ENCODE peak calls at places on chromosomes 12 and 14, in four cellular contexts. One of them, this sample, is unnamed.

GRCh38 chr12:57127710-57128518 is at the start of gene LRP1:
- DNase-seq in WERI-Rb-1: peak
- DNase-seq in cardiac muscle cell: peak
- DNase-seq in neural crest cell: peak
- DNase-seq in this sample: peak

GRCh38 chr12:117975006-117975405 is 6.2 kb upstream of the KSR2 start:
- DNase-seq in neural crest cell: no peak
- DNase-seq in WERI-Rb-1: no peak
- DNase-seq in cardiac muscle cell: no peak
- DNase-seq in this sample: no peak

GRCh38 chr12:88036368-88036965 is 7.3 kb upstream of the C12orf50 start:
- DNase-seq in cardiac muscle cell: peak
- DNase-seq in neural crest cell: no peak
- DNase-seq in WERI-Rb-1: no peak
- DNase-seq in this sample: peak

GRCh38 chr12:3533703-3534386 is 42.8 kb downstream of the PRMT8 start:
- DNase-seq in WERI-Rb-1: no peak
- DNase-seq in cardiac muscle cell: peak
- DNase-seq in neural crest cell: no peak
- DNase-seq in this sample: no peak

GRCh38 chr14:100103261-100104005 is 38.2 kb downstream of the EVL start:
- DNase-seq in WERI-Rb-1: no peak
- DNase-seq in neural crest cell: no peak
- DNase-seq in cardiac muscle cell: peak
- DNase-seq in this sample: peak

GRCh38 chr12:120130011-120130410 is 13.5 kb upstream of the RAB35 start:
- DNase-seq in neural crest cell: no peak
- DNase-seq in WERI-Rb-1: no peak
- DNase-seq in cardiac muscle cell: no peak
- DNase-seq in this sample: no peak

GRCh38 chr14:64649383-64649998 is 54.7 kb upstream of the PLEKHG3 start:
- DNase-seq in cardiac muscle cell: peak
- DNase-seq in WERI-Rb-1: no peak
- DNase-seq in neural crest cell: no peak
- DNase-seq in this sample: peak

GRCh38 chr12:64252708-64253107 is 30.6 kb upstream of the KICS2 start:
- DNase-seq in cardiac muscle cell: peak
- DNase-seq in neural crest cell: no peak
- DNase-seq in WERI-Rb-1: no peak
- DNase-seq in this sample: peak

GRCh38 chr12:25843976-25844375 is 114.5 kb upstream of the RASSF8 start:
- DNase-seq in cardiac muscle cell: no peak
- DNase-seq in WERI-Rb-1: no peak
- DNase-seq in neural crest cell: no peak
- DNase-seq in this sample: no peak

GRCh38 chr12:95942106-95942531 is 295 bp downstream of the CCDC38 start:
- DNase-seq in neural crest cell: no peak
- DNase-seq in cardiac muscle cell: no peak
- DNase-seq in WERI-Rb-1: no peak
- DNase-seq in this sample: no peak

GRCh38 chr12:95942532-95943230 is at the start of gene CCDC38:
- DNase-seq in WERI-Rb-1: peak
- DNase-seq in neural crest cell: peak
- DNase-seq in cardiac muscle cell: peak
- DNase-seq in this sample: peak

GRCh38 chr12:95944108-95944704 is 1.1 kb downstream of the AMDHD1 start:
- DNase-seq in WERI-Rb-1: no peak
- DNase-seq in neural crest cell: no peak
- DNase-seq in cardiac muscle cell: peak
- DNase-seq in this sample: no peak

GRCh38 chr12:95940514-95940913 is 1.9 kb downstream of the CCDC38 start:
- DNase-seq in WERI-Rb-1: no peak
- DNase-seq in cardiac muscle cell: no peak
- DNase-seq in neural crest cell: no peak
- DNase-seq in this sample: no peak

GRCh38 chr12:95943231-95943842 is at the start of gene AMDHD1:
- DNase-seq in cardiac muscle cell: peak
- DNase-seq in neural crest cell: peak
- DNase-seq in WERI-Rb-1: peak
- DNase-seq in this sample: peak
- TF ChIP-seq CTCF in cardiac muscle cell: peak
- TF ChIP-seq CTCF in neural crest cell: peak
- TF ChIP-seq CTCF in WERI-Rb-1: peak
- TF ChIP-seq CTCF in this sample: peak

GRCh38 chr14:23539209-23539866 is 12.2 kb downstream of the ZFHX2 start:
- DNase-seq in neural crest cell: peak
- DNase-seq in cardiac muscle cell: peak
- DNase-seq in WERI-Rb-1: peak
- DNase-seq in this sample: no peak
- TF ChIP-seq CTCF in neural crest cell: peak
- TF ChIP-seq CTCF in cardiac muscle cell: peak
- TF ChIP-seq CTCF in WERI-Rb-1: peak
- TF ChIP-seq CTCF in this sample: peak

GRCh38 chr12:54759751-54760150 is 94.6 kb upstream of the MUCL1 start:
- DNase-seq in neural crest cell: peak
- DNase-seq in cardiac muscle cell: peak
- DNase-seq in WERI-Rb-1: peak
- DNase-seq in this sample: peak
- TF ChIP-seq CTCF in neural crest cell: peak
- TF ChIP-seq CTCF in cardiac muscle cell: peak
- TF ChIP-seq CTCF in WERI-Rb-1: peak
- TF ChIP-seq CTCF in this sample: peak

DNA sequence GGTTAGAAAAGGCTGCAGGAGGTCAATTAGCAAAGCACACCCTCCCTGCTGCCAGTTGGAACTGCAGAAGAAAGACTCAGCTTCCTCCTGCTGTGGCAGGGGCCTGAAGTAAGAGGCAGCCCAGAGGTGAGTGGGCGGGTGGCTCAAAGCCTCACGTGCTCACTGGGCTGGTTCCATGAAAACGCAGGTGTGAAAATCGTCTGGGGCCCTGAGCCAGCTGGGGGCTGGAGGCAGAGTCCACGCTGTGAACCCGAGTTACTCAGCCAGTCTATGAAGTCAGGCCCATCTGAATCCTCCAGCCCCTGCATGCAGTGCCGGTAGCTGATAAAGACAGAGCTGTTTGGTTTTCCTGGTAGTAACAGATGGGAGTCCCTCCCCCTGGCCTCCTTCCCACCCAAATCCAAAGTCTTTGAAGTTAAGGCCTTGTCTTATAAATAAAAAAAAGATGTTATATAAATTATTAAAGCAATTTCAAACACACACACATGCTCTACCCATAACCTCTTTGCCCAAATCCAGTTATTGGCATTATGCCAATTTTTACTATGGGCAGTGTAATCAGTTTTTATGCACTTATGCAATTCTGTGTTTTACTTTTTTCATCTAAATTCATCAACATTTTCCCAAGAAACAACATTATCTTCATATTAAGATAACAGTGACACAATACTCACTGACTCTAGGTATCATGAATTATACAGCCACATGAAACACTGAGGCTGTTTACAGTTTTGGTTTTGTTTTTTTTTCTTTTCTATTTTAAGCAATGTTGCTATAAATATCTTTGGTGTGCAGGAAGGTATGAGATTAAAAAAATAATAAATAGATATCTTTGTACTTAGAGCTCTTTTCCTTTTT is 57.9 kb upstream of the PNMA1 start:
- DNase-seq in neural crest cell: no peak
- DNase-seq in cardiac muscle cell: peak
- DNase-seq in WERI-Rb-1: peak
- DNase-seq in this sample: no peak
- TF ChIP-seq CTCF in neural crest cell: no peak
- TF ChIP-seq CTCF in cardiac muscle cell: no peak
- TF ChIP-seq CTCF in WERI-Rb-1: no peak
- TF ChIP-seq CTCF in this sample: no peak